ENCODE peak calls at places on chromosome 13, in four cellular contexts. W, Z, E and J are unnamed samples.

GRCh38 chr13:64446372-64446771 is 2783.8 kb downstream of the PCDH9 start:
- DNase-seq in W (no peak), Z (no peak), E (no peak), J (no peak)

GRCh38 chr13:26953273-26953672 is 192.7 kb upstream of the GPR12 start:
- DNase-seq in W (no peak), Z (no peak), E (no peak), J (no peak)

GRCh38 chr13:34647379-34647778 is 294.7 kb upstream of the NBEA start:
- DNase-seq in W (no peak), Z (no peak), E (peak), J (no peak)

GRCh38 chr13:109396266-109396665 is 390.1 kb downstream of the IRS2 start:
- DNase-seq in W (no peak), Z (no peak), E (no peak), J (no peak)

GRCh38 chr13:31322025-31322424 is 122.2 kb downstream of the B3GLCT start:
- DNase-seq in W (peak), Z (no peak), E (no peak), J (no peak)

GRCh38 chr13:96822900-96823299 is 171.4 kb downstream of the OXGR1 start:
- DNase-seq in W (peak), Z (peak), E (no peak), J (no peak)

GRCh38 chr13:57630661-57631606 is 610 bp upstream of the PCDH17 start:
- DNase-seq in W (no peak), Z (no peak), E (no peak), J (peak)

GRCh38 chr13:105445793-105446192 is 1089.7 kb downstream of the EFNB2 start:
- DNase-seq in W (no peak), Z (no peak), E (no peak), J (no peak)

GRCh38 chr13:35255241-35255640 is 221.2 kb downstream of the MAB21L1 start:
- DNase-seq in W (no peak), Z (no peak), E (no peak), J (no peak)

GRCh38 chr13:43880930-43881329 is 1.2 kb downstream of the LACC1 start:
- DNase-seq in W (no peak), Z (no peak), E (no peak), J (no peak)

GRCh38 chr13:24923305-24923640 is 159.3 kb downstream of the RNF17 start:
- DNase-seq in W (peak), Z (no peak), E (no peak), J (no peak)

GRCh38 chr13:26502826-26503225 is 54.7 kb upstream of the WASF3 start:
- DNase-seq in W (peak), Z (no peak), E (no peak), J (no peak)

GRCh38 chr13:90696254-90696653 is 651.2 kb upstream of the MIR17HG start:
- DNase-seq in W (no peak), Z (no peak), E (no peak), J (no peak)

GRCh38 chr13:91154553-91154952 is 192.9 kb upstream of the MIR17HG start:
- DNase-seq in W (no peak), Z (no peak), E (no peak), J (no peak)

GRCh38 chr13:32107474-32107873 is 75.9 kb downstream of the FRY start:
- DNase-seq in W (no peak), Z (no peak), E (no peak), J (no peak)

GRCh38 chr13:90732049-90732448 is 615.4 kb upstream of the MIR17HG start:
- DNase-seq in W (peak), Z (peak), E (no peak), J (no peak)

GRCh38 chr13:89343165-89343564 is 1672.0 kb downstream of the SLITRK5 start:
- DNase-seq in W (no peak), Z (no peak), E (no peak), J (no peak)

GRCh38 chr13:50529154-50529882 is 314.2 kb downstream of the DLEU7 start:
- DNase-seq in W (no peak), Z (peak), E (no peak), J (no peak)

GRCh38 chr13:91946498-91947070 is 548.2 kb downstream of the GPC5 start:
- DNase-seq in W (peak), Z (no peak), E (no peak), J (peak)

GRCh38 chr13:39773833-39774232 is 118.4 kb downstream of the COG6 start:
- DNase-seq in W (no peak), Z (no peak), E (no peak), J (no peak)

GRCh38 chr13:97133955-97134354 is 88.2 kb upstream of the MBNL2 start:
- DNase-seq in W (no peak), Z (no peak), E (peak), J (no peak)

GRCh38 chr13:39462456-39462855 is 140.5 kb downstream of the LHFPL6 start:
- DNase-seq in W (no peak), Z (no peak), E (peak), J (no peak)

GRCh38 chr13:99278843-99279242 is 20.7 kb upstream of the GPR18 start:
- DNase-seq in W (no peak), Z (no peak), E (no peak), J (no peak)

GRCh38 chr13:50731400-50731799 is 112.1 kb downstream of the DLEU7 start:
- DNase-seq in W (peak), Z (no peak), E (no peak), J (no peak)

GRCh38 chr13:79407349-79407979 is 1.4 kb upstream of the RBM26 start:
- DNase-seq in W (no peak), Z (no peak), E (no peak), J (no peak)

GRCh38 chr13:79406597-79406908 is 498 bp upstream of the RBM26 start:
- DNase-seq in W (no peak), Z (no peak), E (no peak), J (no peak)

GRCh38 chr13:79405501-79405830 is 589 bp downstream of the RBM26 start:
- DNase-seq in W (no peak), Z (peak), E (no peak), J (no peak)

GRCh38 chr13:79404985-79405384 is 1.1 kb downstream of the RBM26 start:
- DNase-seq in W (peak), Z (no peak), E (no peak), J (no peak)

GRCh38 chr13:79405831-79406596 is at the start of gene RBM26:
- DNase-seq in W (peak), Z (peak), E (peak), J (peak)
- TF ChIP-seq CTCF in W (no peak), Z (no peak), E (no peak), J (no peak)

DNA sequence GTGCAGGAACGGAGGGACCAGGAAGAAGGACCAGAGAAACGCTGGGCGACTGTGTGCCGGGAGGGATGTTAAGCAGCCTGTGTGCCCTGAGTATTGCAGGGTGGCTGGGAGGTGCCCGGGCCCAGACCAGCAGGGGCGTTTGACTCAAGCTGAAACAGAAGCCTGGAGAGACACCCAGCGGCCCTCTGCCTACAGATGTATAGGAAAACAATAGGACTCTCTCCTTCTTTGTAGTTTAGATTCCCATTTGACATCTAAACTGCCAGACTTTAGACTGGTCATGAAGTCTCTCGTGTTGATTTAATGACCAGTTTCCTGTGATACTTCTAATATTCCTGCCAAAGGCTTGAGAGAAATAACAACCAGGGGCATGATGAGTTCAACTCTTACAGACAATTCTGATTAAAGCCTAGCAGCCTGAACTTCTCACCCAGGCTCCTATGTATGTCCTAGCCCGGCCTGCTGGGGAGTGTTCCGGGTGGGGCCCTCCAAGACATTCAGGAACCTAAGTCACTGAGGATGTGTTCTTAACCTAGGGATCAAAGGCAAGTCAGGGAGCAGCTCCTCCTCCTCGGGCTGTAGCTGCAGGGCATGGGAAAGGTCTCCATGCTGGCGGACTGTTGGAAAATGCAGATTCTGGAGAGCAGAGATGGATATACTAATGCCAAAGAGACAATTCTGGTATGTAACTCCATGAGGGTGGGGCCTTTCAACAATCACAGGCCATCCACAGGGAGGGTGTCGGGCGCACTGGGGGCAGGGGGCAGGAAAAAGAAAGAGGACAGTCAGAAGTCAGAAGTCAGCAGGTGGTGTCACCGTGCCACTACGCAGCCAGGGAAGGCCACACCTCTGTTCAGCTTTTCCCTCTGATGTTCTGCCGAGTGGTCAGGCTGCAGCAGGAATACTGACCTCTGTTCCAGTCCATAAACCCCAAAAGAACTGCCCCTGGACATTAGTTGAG is 131.9 kb downstream of the STARD13 start:
- DNase-seq in W (no peak), Z (no peak), E (peak), J (no peak)
- TF ChIP-seq CTCF in W (peak), Z (no peak), E (no peak), J (no peak)

GRCh38 chr13:79682164-79682563 is 201.2 kb downstream of the NDFIP2 start:
- DNase-seq in W (no peak), Z (no peak), E (no peak), J (no peak)

GRCh38 chr13:79680485-79680884 is 199.5 kb downstream of the NDFIP2 start:
- DNase-seq in W (no peak), Z (no peak), E (no peak), J (no peak)

GRCh38 chr13:79678100-79678499 is 197.1 kb downstream of the NDFIP2 start:
- DNase-seq in W (no peak), Z (no peak), E (peak), J (no peak)

GRCh38 chr13:79681069-79681468 is 200.1 kb downstream of the NDFIP2 start:
- DNase-seq in W (no peak), Z (no peak), E (peak), J (no peak)

GRCh38 chr13:79679334-79679733 is 198.4 kb downstream of the NDFIP2 start:
- DNase-seq in W (peak), Z (peak), E (peak), J (peak)
- TF ChIP-seq CTCF in W (peak), Z (peak), E (peak), J (peak)

GRCh38 chr13:76643596-76643995 is 242.6 kb downstream of the KCTD12 start:
- DNase-seq in W (no peak), Z (no peak), E (no peak), J (no peak)
- TF ChIP-seq CTCF in W (no peak), Z (no peak), E (no peak), J (no peak)

DNA sequence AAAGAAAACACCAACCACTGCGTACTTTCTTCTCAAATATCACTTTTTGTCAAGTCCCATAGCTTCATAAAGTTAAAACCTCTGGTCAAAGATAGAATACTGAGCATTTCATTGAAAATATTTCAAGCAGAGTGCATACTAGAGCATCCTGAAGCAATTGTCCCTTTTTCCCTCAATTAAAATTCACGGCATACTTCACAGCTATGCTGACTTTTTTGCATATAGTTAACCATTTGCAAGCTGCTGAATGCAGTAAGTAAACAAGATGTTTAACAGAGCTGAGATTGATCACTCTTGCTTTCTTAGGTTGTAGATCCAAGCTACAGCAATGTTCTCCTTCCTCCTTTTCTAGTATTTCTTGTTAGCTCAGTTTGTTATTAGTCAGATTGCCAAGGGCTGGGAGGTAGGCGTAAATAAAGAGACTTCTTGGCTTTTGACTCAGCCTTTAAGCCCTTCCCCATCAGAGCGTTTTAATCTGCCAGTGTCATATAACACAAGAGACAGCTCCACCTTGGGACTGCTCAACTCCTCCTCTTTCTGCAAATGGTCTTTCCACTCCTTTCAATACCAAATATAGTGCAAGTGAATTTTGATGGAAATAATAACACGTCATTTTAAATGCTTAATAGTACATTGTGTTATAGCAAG is at the start of gene SLITRK6:
- DNase-seq in W (no peak), Z (no peak), E (peak), J (no peak)
- TF ChIP-seq CTCF in W (no peak), Z (no peak), E (no peak), J (no peak)

GRCh38 chr13:74015137-74015536 is 119.1 kb downstream of the KLF12 start:
- DNase-seq in W (peak), Z (no peak), E (no peak), J (no peak)
- TF ChIP-seq CTCF in W (no peak), Z (peak), E (peak), J (peak)

GRCh38 chr13:113002206-113002821 is 33.3 kb downstream of the MCF2L start:
- DNase-seq in W (no peak), Z (peak), E (peak), J (peak)
- TF ChIP-seq CTCF in W (no peak), Z (peak), E (peak), J (peak)

GRCh38 chr13:41137951-41138350 is 5.3 kb upstream of the KBTBD6 start:
- DNase-seq in W (no peak), Z (no peak), E (no peak), J (no peak)
- TF ChIP-seq CTCF in W (no peak), Z (no peak), E (no peak), J (no peak)

DNA sequence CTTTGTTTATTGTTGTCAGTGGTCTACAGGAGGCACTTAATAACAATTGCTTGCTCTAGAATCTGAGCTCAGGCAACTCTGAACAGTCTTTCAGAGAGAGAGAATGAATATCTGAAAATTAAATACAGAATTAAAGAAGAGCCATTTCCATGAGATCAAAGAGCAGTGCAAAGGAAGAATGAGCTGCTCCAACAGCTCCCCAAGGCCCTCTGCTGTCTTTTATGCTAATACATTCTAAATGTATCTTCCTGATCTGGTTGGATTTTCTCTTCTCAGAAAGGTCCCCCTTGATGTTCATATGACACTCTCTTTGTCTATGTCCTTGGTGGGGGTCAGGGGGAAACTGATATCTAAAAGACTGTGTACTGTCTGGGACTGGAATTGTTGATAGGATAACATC is 1029.6 kb downstream of the PCDH9 start:
- DNase-seq in W (no peak), Z (no peak), E (no peak), J (no peak)
- TF ChIP-seq CTCF in W (no peak), Z (no peak), E (no peak), J (no peak)

DNA sequence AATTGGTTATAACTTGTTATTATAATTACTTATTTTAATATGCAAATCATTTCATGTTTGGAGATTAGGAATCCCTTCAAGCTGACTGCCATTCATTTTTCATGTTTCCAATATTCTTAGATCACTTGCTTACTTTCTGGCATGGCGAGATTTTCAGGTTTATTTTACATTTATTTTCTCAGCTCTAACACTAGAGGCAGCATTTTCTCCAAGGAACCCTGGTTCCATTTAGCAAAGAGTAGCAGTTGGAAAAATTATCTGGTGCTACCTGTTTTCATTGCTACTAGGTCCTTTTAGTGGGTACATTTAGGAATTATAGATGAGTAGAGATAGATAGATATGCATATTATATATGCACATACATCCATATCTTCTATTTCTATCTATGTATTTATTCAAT is 90.9 kb upstream of the TRPC4 start:
- DNase-seq in W (no peak), Z (no peak), E (no peak), J (no peak)
- TF ChIP-seq CTCF in W (no peak), Z (no peak), E (no peak), J (peak)